ENCODE peak calls at places on chromosomes 2 and 18, in four cellular contexts. Z is K562, O is HCT116, M is GM12878. F is an unnamed sample.

GRCh38 chr18:22737054-22737453 is 196.1 kb upstream of the RBBP8 start:
- DNase-seq in O (no peak), M (no peak), Z (no peak), F (no peak)

GRCh38 chr2:188798159-188798558 is 176.0 kb upstream of the COL3A1 start:
- DNase-seq in Z (no peak), O (no peak), M (no peak), F (no peak)

GRCh38 chr18:55337908-55338521 is 250.0 kb downstream of the TCF4 start:
- DNase-seq in Z (no peak), M (no peak), O (no peak), F (no peak)

GRCh38 chr18:44765451-44765850 is 84.8 kb downstream of the SETBP1 start:
- DNase-seq in M (no peak), Z (no peak), O (no peak), F (no peak)

GRCh38 chr2:96393989-96394761 is 58.6 kb downstream of the NCAPH start:
- DNase-seq in Z (no peak), M (no peak), O (no peak), F (no peak)

GRCh38 chr2:152715854-152716428 is 1.3 kb downstream of the PRPF40A start:
- DNase-seq in Z (no peak), M (no peak), O (peak; percentile 69), F (peak; percentile 84)

GRCh38 chr2:37615808-37616673 is 55.4 kb downstream of the CDC42EP3 start:
- DNase-seq in Z (no peak), O (no peak), M (no peak), F (no peak)

GRCh38 chr18:51128533-51128932 is 68.9 kb downstream of the MEX3C start:
- DNase-seq in O (no peak), Z (no peak), M (no peak), F (no peak)

GRCh38 chr2:30766666-30767065 is 40.6 kb downstream of the CAPN13 start:
- DNase-seq in M (no peak), Z (no peak), O (no peak), F (no peak)

GRCh38 chr2:128288781-128289180 is 29.9 kb downstream of the HS6ST1 start:
- DNase-seq in O (no peak), M (no peak), Z (no peak), F (no peak)

GRCh38 chr2:85600235-85600575 is 2.3 kb downstream of the TMEM150A start:
- DNase-seq in M (no peak), Z (no peak), O (no peak), F (no peak)

GRCh38 chr2:240601831-240602160 is 15.3 kb downstream of the CAPN10 start:
- DNase-seq in Z (no peak), M (no peak), O (no peak), F (no peak)

GRCh38 chr2:101848790-101849410 is 142.9 kb upstream of the IL1R2 start:
- DNase-seq in M (no peak), Z (no peak), O (no peak), F (no peak)

GRCh38 chr2:96823203-96823602 is 7.1 kb downstream of the CNNM3 start:
- DNase-seq in M (no peak), Z (no peak), O (no peak), F (no peak)

GRCh38 chr2:74379851-74380789 is at the start of gene DCTN1:
- DNase-seq in M (no peak), Z (peak; percentile 52), O (no peak), F (peak; percentile 25)

GRCh38 chr18:6297875-6298274 is 116.8 kb downstream of the L3MBTL4 start:
- DNase-seq in O (no peak), Z (no peak), M (no peak), F (no peak)

GRCh38 chr2:37110306-37111212 is 26.2 kb downstream of the GPATCH11 start:
- DNase-seq in M (no peak), O (no peak), Z (no peak), F (no peak)

GRCh38 chr2:72750466-72750865 is 75.4 kb downstream of the EXOC6B start:
- DNase-seq in Z (no peak), M (no peak), O (no peak), F (no peak)
- H3K4me3 ChIP-seq in Z (no peak overlapping the region), M (no peak overlapping the region), O (no peak overlapping the region), F (no peak overlapping the region)

DNA sequence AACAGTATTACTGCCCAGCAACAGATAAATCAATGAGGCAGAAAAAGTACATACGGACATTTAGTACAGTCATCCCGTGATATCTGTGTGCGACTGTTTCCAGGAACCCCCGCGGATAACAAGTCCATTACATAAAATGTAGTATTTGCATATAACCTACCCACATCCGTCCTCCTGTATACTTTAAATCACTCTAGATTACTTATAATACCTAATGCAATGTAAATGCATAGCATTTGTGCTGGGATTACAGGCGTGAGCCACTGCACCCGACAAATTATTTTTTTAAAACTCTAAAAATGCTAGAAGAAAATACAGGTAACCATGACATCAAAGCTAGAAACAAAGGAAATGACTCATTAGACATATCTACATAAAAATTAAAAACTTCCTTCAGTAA is 91.6 kb downstream of the FAM161A start:
- DNase-seq in M (peak; percentile 35), Z (no peak), O (no peak), F (no peak)
- TF ChIP-seq SP1 in M (no peak), Z (no peak), O (no peak), F (no peak)

GRCh38 chr2:120224256-120224655 is 1.1 kb upstream of the TMEM185B start:
- DNase-seq in Z (no peak), O (no peak), M (no peak), F (no peak)
- H3K4me3 ChIP-seq in Z (no peak overlapping the region), O (peak overlapping the region; percentile 58), M (peak overlapping the region; percentile 81), F (no peak overlapping the region)

DNA sequence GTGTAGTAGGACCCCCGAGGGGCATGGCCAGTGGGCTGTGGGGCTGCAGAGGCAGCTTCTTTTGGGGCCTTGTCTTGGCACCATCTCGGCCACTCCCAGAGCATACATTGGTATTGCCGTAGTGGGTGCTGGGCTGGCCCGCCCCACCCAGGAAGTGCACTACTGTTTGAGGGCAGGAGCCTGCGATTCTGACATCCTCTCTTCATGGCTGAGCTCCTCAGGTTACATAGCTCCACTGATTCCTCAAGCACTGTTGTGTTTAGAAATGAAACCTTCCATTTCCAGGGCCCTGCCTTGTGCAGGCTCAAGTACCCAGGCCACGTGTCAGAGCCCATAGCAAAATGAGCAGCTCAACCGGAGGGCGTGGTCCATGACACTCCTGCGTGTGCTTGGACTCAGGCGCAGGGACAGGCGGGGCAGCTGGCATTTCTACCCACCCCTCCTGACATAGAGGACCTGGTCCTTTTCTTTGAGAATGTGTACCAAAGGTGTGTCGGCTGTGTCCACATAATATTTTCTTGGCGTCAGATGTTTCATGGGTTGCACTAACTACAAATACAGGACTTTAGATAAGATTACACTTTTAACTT is 67.9 kb downstream of the DGKD start:
- DNase-seq in M (peak; percentile 66), O (no peak), Z (no peak), F (no peak)
- TF ChIP-seq SP1 in M (no peak), O (no peak), Z (no peak), F (no peak)

DNA sequence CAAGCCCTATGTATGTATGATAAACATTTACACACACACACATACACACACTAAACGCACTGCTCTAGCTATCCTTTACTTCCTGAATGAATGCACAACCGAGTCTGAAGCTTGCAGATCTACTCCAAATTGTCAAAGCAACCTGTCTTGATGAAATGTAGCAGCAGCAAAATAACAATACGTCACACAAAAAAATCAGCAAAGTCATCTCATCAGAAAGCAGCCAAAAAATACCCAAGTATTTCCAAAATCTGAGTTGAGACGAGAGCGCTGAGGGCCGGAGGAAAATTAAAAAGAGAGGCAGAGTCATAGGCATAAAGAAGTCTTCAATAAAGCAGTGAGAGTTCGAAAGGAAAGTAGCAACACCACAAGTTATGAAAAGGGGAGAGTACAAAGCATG is 67.7 kb downstream of the ZNF521 start:
- DNase-seq in M (no peak), Z (no peak), O (no peak), F (no peak)
- H3K4me3 ChIP-seq in M (no peak overlapping the region), Z (no peak overlapping the region), O (no peak overlapping the region), F (no peak overlapping the region)

GRCh38 chr2:145617420-145617819 is 1097.5 kb upstream of the ZEB2 start:
- DNase-seq in O (no peak), Z (no peak), M (no peak), F (no peak)

GRCh38 chr2:145617906-145618305 is 1098.0 kb upstream of the ZEB2 start:
- DNase-seq in O (no peak), Z (no peak), M (no peak), F (no peak)

GRCh38 chr2:145626301-145626700 is 1106.4 kb upstream of the ZEB2 start:
- DNase-seq in Z (no peak), O (no peak), M (no peak), F (no peak)

GRCh38 chr2:145623136-145623535 is 1103.2 kb upstream of the ZEB2 start:
- DNase-seq in Z (no peak), O (no peak), M (no peak), F (no peak)
- TF ChIP-seq SP1 in Z (no peak), O (no peak), M (no peak), F (no peak)

GRCh38 chr2:221997100-221997499 is 301.7 kb downstream of the PAX3 start:
- DNase-seq in O (peak; percentile 43), Z (no peak), M (no peak), F (peak; percentile 10)

GRCh38 chr2:221997683-221998082 is 301.1 kb downstream of the PAX3 start:
- DNase-seq in O (no peak), Z (no peak), M (no peak), F (no peak)

GRCh38 chr2:222000326-222000725 is 298.5 kb downstream of the PAX3 start:
- DNase-seq in O (peak; percentile 39), M (no peak), Z (no peak), F (no peak)

GRCh38 chr2:221994926-221995325 is 303.9 kb downstream of the PAX3 start:
- DNase-seq in M (no peak), O (no peak), Z (no peak), F (no peak)

GRCh38 chr2:221999702-222000101 is 299.1 kb downstream of the PAX3 start:
- DNase-seq in M (no peak), O (no peak), Z (no peak), F (no peak)
- H3K4me3 ChIP-seq in M (no peak overlapping the region), O (no peak overlapping the region), Z (no peak overlapping the region), F (no peak overlapping the region)